ENCODE peak calls at places on chromosome 21, in four cellular contexts. F is K562, V is HepG2, X is SK-N-SH. D is an unnamed sample.

GRCh38 chr21:44515359-44516165 is 24.4 kb downstream of the KRTAP10-1 start:
- DNase-seq in V (no peak), F (no peak), X (no peak), D (no peak)

GRCh38 chr21:44953628-44954021 is 13.8 kb downstream of the SLX9 start:
- DNase-seq in F (no peak), X (no peak), V (no peak), D (no peak)

GRCh38 chr21:45549670-45550463 is 7.6 kb upstream of the SLC19A1 start:
- DNase-seq in X (peak), V (no peak), F (no peak), D (no peak)

GRCh38 chr21:26421724-26422123 is 151.4 kb downstream of the CYYR1 start:
- DNase-seq in V (no peak), X (no peak), F (no peak), D (no peak)

GRCh38 chr21:36159356-36159921 is 2.8 kb downstream of the DOP1B start:
- DNase-seq in X (no peak), V (no peak), F (no peak), D (no peak)

GRCh38 chr21:42156690-42157605 is 62.0 kb upstream of the ABCG1 start:
- DNase-seq in V (no peak), F (no peak), X (peak), D (no peak)

GRCh38 chr21:41761211-41762181 is 5.4 kb downstream of the RIPK4 start:
- DNase-seq in F (no peak), X (no peak), V (peak), D (no peak)

GRCh38 chr21:36647279-36648093 is 51.4 kb upstream of the SIM2 start:
- DNase-seq in F (no peak), X (no peak), V (peak), D (peak)

GRCh38 chr21:45640001-45640887 is 3.3 kb upstream of the PCBP3 start:
- DNase-seq in F (peak), X (peak), V (no peak), D (no peak)

GRCh38 chr21:40173833-40174232 is 306.6 kb downstream of the PCP4 start:
- DNase-seq in F (no peak), X (no peak), V (no peak), D (peak)

GRCh38 chr21:27380303-27380702 is 413.4 kb upstream of the ADAMTS5 start:
- DNase-seq in F (no peak), V (no peak), X (no peak), D (no peak)

GRCh38 chr21:44556879-44557278 is 1.7 kb downstream of the KRTAP10-3 start:
- DNase-seq in F (no peak), X (no peak), V (no peak), D (no peak)

GRCh38 chr21:33374080-33374873 is 28.9 kb upstream of the IFNGR2 start:
- DNase-seq in V (peak), F (peak), X (peak), D (peak)

GRCh38 chr21:40049031-40049958 is 182.1 kb downstream of the PCP4 start:
- DNase-seq in F (no peak), X (no peak), V (no peak), D (no peak)

GRCh38 chr21:43797925-43798715 is 8.7 kb downstream of the RRP1 start:
- DNase-seq in V (no peak), F (no peak), X (no peak), D (no peak)

GRCh38 chr21:46173573-46173972 is 10.7 kb downstream of the SPATC1L start:
- DNase-seq in X (no peak), F (no peak), V (no peak), D (no peak)

GRCh38 chr21:46145159-46145839 is 10.1 kb downstream of the FTCD start:
- DNase-seq in V (no peak), X (no peak), F (no peak), D (peak)

GRCh38 chr21:29656504-29657227 is 283.1 kb downstream of the GRIK1 start:
- DNase-seq in F (peak), X (no peak), V (no peak), D (no peak)

GRCh38 chr21:21003701-21004100 is 5.5 kb downstream of the NCAM2 start:
- DNase-seq in V (peak), X (peak), F (peak), D (peak)

GRCh38 chr21:31946236-31946635 is 73.4 kb downstream of the HUNK start:
- DNase-seq in F (no peak), V (no peak), X (no peak), D (no peak)

GRCh38 chr21:24861471-24861870 is 745.8 kb downstream of the MRPL39 start:
- DNase-seq in F (no peak), V (no peak), X (no peak), D (no peak)

GRCh38 chr21:41709965-41710822 is 56.7 kb downstream of the RIPK4 start:
- DNase-seq in F (no peak), V (no peak), X (no peak), D (no peak)

GRCh38 chr21:45427331-45428271 is 22.6 kb downstream of the COL18A1 start:
- DNase-seq in V (peak), X (no peak), F (peak), D (peak)

GRCh38 chr21:43684424-43684823 is 25.1 kb downstream of the RRP1B start:
- DNase-seq in X (no peak), F (no peak), V (no peak), D (no peak)

GRCh38 chr21:25903599-25903998 is 168.8 kb downstream of the GABPA start:
- DNase-seq in F (no peak), X (no peak), V (no peak), D (no peak)

GRCh38 chr21:32356874-32357395 is 35.9 kb downstream of the URB1 start:
- DNase-seq in V (no peak), F (no peak), X (no peak), D (no peak)

GRCh38 chr21:44589586-44590305 is 2.6 kb downstream of the KRTAP10-6 start:
- DNase-seq in X (no peak), V (no peak), F (no peak), D (no peak)

GRCh38 chr21:43574741-43575465 is 84.4 kb downstream of the HSF2BP start:
- DNase-seq in X (no peak), V (no peak), F (no peak), D (no peak)

GRCh38 chr21:17925000-17925610 is 105.9 kb upstream of the C21orf91 start:
- DNase-seq in V (peak), F (peak), X (peak), D (peak)

GRCh38 chr21:36029309-36029708 is 31.0 kb downstream of the SETD4 start:
- DNase-seq in X (no peak), V (no peak), F (no peak), D (no peak)

GRCh38 chr21:33300701-33301631 is 23.8 kb upstream of the IFNAR1 start:
- DNase-seq in F (peak), V (no peak), X (peak), D (no peak)

GRCh38 chr21:41695513-41695912 is 71.3 kb downstream of the RIPK4 start:
- DNase-seq in V (no peak), X (no peak), F (no peak), D (no peak)

GRCh38 chr21:41947596-41948403 is 6.0 kb downstream of the C2CD2 start:
- DNase-seq in X (no peak), V (no peak), F (no peak), D (no peak)

DNA sequence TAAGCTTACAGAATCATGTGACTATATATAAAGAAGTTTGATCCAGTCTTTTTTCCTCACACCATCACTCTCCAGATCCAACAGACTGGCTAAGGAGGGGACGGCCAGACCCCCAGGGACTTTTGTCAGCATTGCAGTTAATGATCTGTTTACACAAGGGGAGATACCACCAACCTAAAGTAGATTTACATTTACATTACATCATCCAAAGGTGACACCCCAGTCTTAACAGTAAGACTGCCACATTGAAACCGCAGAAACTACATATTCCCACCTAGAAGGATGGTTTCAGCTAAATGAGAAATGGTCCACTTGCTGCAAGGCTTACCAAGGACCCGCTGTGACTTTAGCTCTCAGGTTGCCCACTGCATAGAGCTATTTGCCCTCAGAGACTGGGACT is 3.4 kb downstream of the RCAN1 start:
- DNase-seq in V (no peak), X (no peak), F (no peak), D (no peak)
- TF ChIP-seq FOXJ3 in V (no peak), X (no peak), F (no peak), D (no peak)

GRCh38 chr21:15301736-15302135 is 236.9 kb upstream of the NRIP1 start:
- DNase-seq in X (no peak), F (no peak), V (peak), D (no peak)
- TF ChIP-seq FOXJ3 in X (no peak), F (no peak), V (no peak), D (no peak)

GRCh38 chr21:38948981-38949380 is 143.3 kb downstream of the ETS2 start:
- DNase-seq in V (no peak), F (no peak), X (no peak), D (no peak)

GRCh38 chr21:38950388-38951094 is 144.8 kb downstream of the ETS2 start:
- DNase-seq in V (no peak), X (no peak), F (no peak), D (no peak)

GRCh38 chr21:38951095-38951745 is 145.5 kb downstream of the ETS2 start:
- DNase-seq in V (no peak), X (no peak), F (no peak), D (no peak)

GRCh38 chr21:38945536-38946245 is 140.0 kb downstream of the ETS2 start:
- DNase-seq in F (no peak), V (no peak), X (no peak), D (peak)

DNA sequence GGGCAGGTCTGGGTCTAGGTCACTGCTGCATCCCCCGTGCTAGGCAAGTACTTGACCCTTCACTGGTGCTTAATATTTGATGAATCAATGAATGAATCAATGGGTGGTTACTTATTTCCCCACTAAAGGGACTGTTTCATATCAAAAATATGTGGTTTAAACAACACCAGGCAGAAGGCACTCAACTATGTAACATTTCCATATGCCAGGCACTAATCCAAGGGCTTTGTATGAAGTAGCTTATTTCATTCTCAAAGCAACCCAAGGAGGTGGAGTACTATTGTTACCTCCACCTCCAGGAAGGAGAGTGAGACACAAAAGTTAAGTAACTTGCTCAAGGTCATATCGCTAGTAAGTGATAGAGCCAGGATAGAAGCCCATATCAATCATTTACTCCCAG is 142.6 kb downstream of the ETS2 start:
- DNase-seq in V (no peak), F (no peak), X (no peak), D (no peak)
- TF ChIP-seq FOXJ3 in V (no peak), F (no peak), X (no peak), D (no peak)

GRCh38 chr21:16911166-16911607 is 601.7 kb upstream of the CXADR start:
- DNase-seq in F (no peak), X (peak), V (no peak), D (no peak)

GRCh38 chr21:16912075-16912474 is 600.8 kb upstream of the CXADR start:
- DNase-seq in F (no peak), V (no peak), X (no peak), D (no peak)

GRCh38 chr21:16910435-16911165 is 602.2 kb upstream of the CXADR start:
- DNase-seq in F (no peak), X (no peak), V (no peak), D (no peak)

GRCh38 chr21:16908087-16908486 is 604.8 kb upstream of the CXADR start:
- DNase-seq in V (no peak), X (no peak), F (no peak), D (no peak)

GRCh38 chr21:16913010-16913409 is 599.8 kb upstream of the CXADR start:
- DNase-seq in F (no peak), V (no peak), X (peak), D (peak)
- TF ChIP-seq FOXJ3 in F (no peak), V (no peak), X (no peak), D (no peak)

GRCh38 chr21:14685568-14685967 is 139.5 kb upstream of the SAMSN1 start:
- DNase-seq in V (no peak), F (no peak), X (no peak), D (no peak)

GRCh38 chr21:14684071-14684470 is 138.0 kb upstream of the SAMSN1 start:
- DNase-seq in F (no peak), X (no peak), V (no peak), D (no peak)

GRCh38 chr21:14688412-14688811 is 142.3 kb upstream of the SAMSN1 start:
- DNase-seq in V (no peak), F (no peak), X (no peak), D (no peak)

GRCh38 chr21:14686466-14687276 is 140.6 kb upstream of the SAMSN1 start:
- DNase-seq in V (no peak), X (no peak), F (no peak), D (no peak)

DNA sequence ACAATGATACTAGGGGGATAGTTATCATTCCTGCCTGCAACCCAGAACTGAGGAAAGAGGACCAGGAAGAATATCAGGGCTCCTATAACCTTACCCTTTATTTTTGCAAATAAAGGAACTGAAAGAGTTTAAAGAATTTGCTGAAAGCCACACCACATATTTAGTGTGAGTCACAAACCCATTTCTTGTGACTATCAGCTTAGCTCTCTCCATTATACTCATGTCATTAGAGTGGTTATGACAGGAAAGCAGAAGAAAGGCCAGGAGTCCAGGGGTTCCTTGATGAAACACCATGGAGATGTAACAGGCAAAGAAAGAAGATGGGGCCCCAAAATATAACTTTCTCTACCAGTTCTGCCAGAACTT is 141.1 kb upstream of the SAMSN1 start:
- DNase-seq in X (no peak), F (no peak), V (no peak), D (no peak)
- TF ChIP-seq FOXJ3 in X (no peak), F (no peak), V (no peak), D (no peak)